ENCODE peak calls at places on chromosomes 4 and X, in six cellular contexts. One of them, this sample, is unnamed.
A peak's percentile ranks its signal among the peaks of the same experiment; 100 is the strongest.

GRCh38 chr4:159503243-159503642 is 400.4 kb downstream of the RAPGEF2 start:
- DNase-seq in AG08395: no peak
- DNase-seq in heart right ventricle: no peak
- DNase-seq in Calu3: no peak
- DNase-seq in RCC 7860: no peak
- DNase-seq in stimulated activated CD8-positive, alpha-beta memory T cell treated with anti-CD3 and anti-CD28 coated beads, Interleukin-7, amount 100 ng/mL, for 4 hours: no peak
- DNase-seq in this sample: no peak

GRCh38 chr4:2852481-2852881 is 8.8 kb downstream of the ADD1 start:
- DNase-seq in stimulated activated CD8-positive, alpha-beta memory T cell treated with anti-CD3 and anti-CD28 coated beads, Interleukin-7, amount 100 ng/mL, for 4 hours: no peak
- DNase-seq in Calu3: no peak
- DNase-seq in heart right ventricle: peak; percentile 69
- DNase-seq in AG08395: no peak
- DNase-seq in RCC 7860: no peak
- DNase-seq in this sample: no peak

GRCh38 chr4:39362827-39363226 is 3.3 kb downstream of the RFC1 start:
- DNase-seq in Calu3: no peak
- DNase-seq in stimulated activated CD8-positive, alpha-beta memory T cell treated with anti-CD3 and anti-CD28 coated beads, Interleukin-7, amount 100 ng/mL, for 4 hours: no peak
- DNase-seq in RCC 7860: no peak
- DNase-seq in heart right ventricle: no peak
- DNase-seq in AG08395: no peak
- DNase-seq in this sample: no peak

GRCh38 chrX:16474511-16474910 is 175.4 kb upstream of the S100G start:
- DNase-seq in stimulated activated CD8-positive, alpha-beta memory T cell treated with anti-CD3 and anti-CD28 coated beads, Interleukin-7, amount 100 ng/mL, for 4 hours: no peak
- DNase-seq in Calu3: no peak
- DNase-seq in heart right ventricle: no peak
- DNase-seq in RCC 7860: no peak
- DNase-seq in AG08395: no peak
- DNase-seq in this sample: no peak

GRCh38 chr4:15754323-15754722 is 23.8 kb upstream of the CD38 start:
- DNase-seq in heart right ventricle: peak; percentile 15
- DNase-seq in AG08395: no peak
- DNase-seq in stimulated activated CD8-positive, alpha-beta memory T cell treated with anti-CD3 and anti-CD28 coated beads, Interleukin-7, amount 100 ng/mL, for 4 hours: peak; percentile 24
- DNase-seq in Calu3: no peak
- DNase-seq in RCC 7860: no peak
- DNase-seq in this sample: no peak

GRCh38 chrX:43065978-43066377 is 288.0 kb upstream of the PPP1R2C start:
- DNase-seq in heart right ventricle: no peak
- DNase-seq in stimulated activated CD8-positive, alpha-beta memory T cell treated with anti-CD3 and anti-CD28 coated beads, Interleukin-7, amount 100 ng/mL, for 4 hours: no peak
- DNase-seq in Calu3: no peak
- DNase-seq in AG08395: no peak
- DNase-seq in RCC 7860: no peak
- DNase-seq in this sample: no peak

GRCh38 chrX:13750204-13750603 is 15.7 kb downstream of the OFD1 start:
- DNase-seq in RCC 7860: peak; percentile 49
- DNase-seq in heart right ventricle: no peak
- DNase-seq in stimulated activated CD8-positive, alpha-beta memory T cell treated with anti-CD3 and anti-CD28 coated beads, Interleukin-7, amount 100 ng/mL, for 4 hours: no peak
- DNase-seq in Calu3: peak; percentile 19
- DNase-seq in AG08395: peak; percentile 48
- DNase-seq in this sample: no peak

GRCh38 chrX:53547668-53548067 is 113.5 kb upstream of the HSD17B10 start:
- DNase-seq in Calu3: no peak
- DNase-seq in AG08395: no peak
- DNase-seq in heart right ventricle: no peak
- DNase-seq in RCC 7860: no peak
- DNase-seq in stimulated activated CD8-positive, alpha-beta memory T cell treated with anti-CD3 and anti-CD28 coated beads, Interleukin-7, amount 100 ng/mL, for 4 hours: peak; percentile 30
- DNase-seq in this sample: no peak

GRCh38 chrX:138484451-138484850 is 227.1 kb downstream of the FGF13 start:
- DNase-seq in RCC 7860: no peak
- DNase-seq in Calu3: no peak
- DNase-seq in AG08395: no peak
- DNase-seq in stimulated activated CD8-positive, alpha-beta memory T cell treated with anti-CD3 and anti-CD28 coated beads, Interleukin-7, amount 100 ng/mL, for 4 hours: no peak
- DNase-seq in heart right ventricle: no peak
- DNase-seq in this sample: no peak

GRCh38 chr4:83962492-83962891 is 426.6 kb downstream of the GPAT3 start:
- DNase-seq in Calu3: no peak
- DNase-seq in stimulated activated CD8-positive, alpha-beta memory T cell treated with anti-CD3 and anti-CD28 coated beads, Interleukin-7, amount 100 ng/mL, for 4 hours: no peak
- DNase-seq in AG08395: no peak
- DNase-seq in heart right ventricle: no peak
- DNase-seq in RCC 7860: no peak
- DNase-seq in this sample: no peak

GRCh38 chr4:54657194-54657555 is 582 bp upstream of the KIT start:
- DNase-seq in stimulated activated CD8-positive, alpha-beta memory T cell treated with anti-CD3 and anti-CD28 coated beads, Interleukin-7, amount 100 ng/mL, for 4 hours: no peak
- DNase-seq in AG08395: no peak
- DNase-seq in RCC 7860: no peak
- DNase-seq in heart right ventricle: no peak
- DNase-seq in Calu3: no peak
- DNase-seq in this sample: no peak

GRCh38 chrX:113400193-113400704 is 559.6 kb upstream of the AMOT start:
- DNase-seq in Calu3: peak; percentile 42
- DNase-seq in AG08395: no peak
- DNase-seq in heart right ventricle: no peak
- DNase-seq in RCC 7860: no peak
- DNase-seq in stimulated activated CD8-positive, alpha-beta memory T cell treated with anti-CD3 and anti-CD28 coated beads, Interleukin-7, amount 100 ng/mL, for 4 hours: no peak
- DNase-seq in this sample: no peak

GRCh38 chr4:104591505-104591904 is 96.8 kb upstream of the CXXC4 start:
- DNase-seq in RCC 7860: no peak
- DNase-seq in heart right ventricle: peak; percentile 45
- DNase-seq in stimulated activated CD8-positive, alpha-beta memory T cell treated with anti-CD3 and anti-CD28 coated beads, Interleukin-7, amount 100 ng/mL, for 4 hours: no peak
- DNase-seq in Calu3: no peak
- DNase-seq in AG08395: no peak
- DNase-seq in this sample: no peak

GRCh38 chr4:88526221-88526815 is 2.7 kb upstream of the PYURF start:
- DNase-seq in AG08395: peak; percentile 13
- DNase-seq in stimulated activated CD8-positive, alpha-beta memory T cell treated with anti-CD3 and anti-CD28 coated beads, Interleukin-7, amount 100 ng/mL, for 4 hours: no peak
- DNase-seq in heart right ventricle: no peak
- DNase-seq in Calu3: peak; percentile 2
- DNase-seq in RCC 7860: no peak
- DNase-seq in this sample: no peak

GRCh38 chr4:182015893-182016292 is 227.3 kb upstream of the TENM3 start:
- DNase-seq in AG08395: no peak
- DNase-seq in heart right ventricle: no peak
- DNase-seq in RCC 7860: peak; percentile 36
- DNase-seq in stimulated activated CD8-positive, alpha-beta memory T cell treated with anti-CD3 and anti-CD28 coated beads, Interleukin-7, amount 100 ng/mL, for 4 hours: no peak
- DNase-seq in Calu3: no peak
- DNase-seq in this sample: no peak

GRCh38 chr4:76688737-76689078 is 209.2 kb downstream of the SOWAHB start:
- DNase-seq in AG08395: no peak
- DNase-seq in stimulated activated CD8-positive, alpha-beta memory T cell treated with anti-CD3 and anti-CD28 coated beads, Interleukin-7, amount 100 ng/mL, for 4 hours: no peak
- DNase-seq in heart right ventricle: no peak
- DNase-seq in RCC 7860: no peak
- DNase-seq in Calu3: no peak
- DNase-seq in this sample: no peak

GRCh38 chr4:182310316-182310715 is 67.1 kb downstream of the TENM3 start:
- DNase-seq in Calu3: no peak
- DNase-seq in AG08395: no peak
- DNase-seq in RCC 7860: no peak
- DNase-seq in heart right ventricle: no peak
- DNase-seq in stimulated activated CD8-positive, alpha-beta memory T cell treated with anti-CD3 and anti-CD28 coated beads, Interleukin-7, amount 100 ng/mL, for 4 hours: no peak
- DNase-seq in this sample: no peak

GRCh38 chr4:8345053-8345945 is 75.7 kb downstream of the HTRA3 start:
- DNase-seq in AG08395: no peak
- DNase-seq in RCC 7860: no peak
- DNase-seq in stimulated activated CD8-positive, alpha-beta memory T cell treated with anti-CD3 and anti-CD28 coated beads, Interleukin-7, amount 100 ng/mL, for 4 hours: no peak
- DNase-seq in heart right ventricle: no peak
- DNase-seq in Calu3: no peak
- DNase-seq in this sample: no peak